ENCODE peak calls at places on chromosome 13, in ten cellular contexts. One of them, this sample, is unnamed.
A peak's percentile ranks its signal among the peaks of the same experiment; 100 is the strongest.

GRCh38 chr13:73421310-73421912 is 362.6 kb downstream of the KLF5 start:
- DNase-seq in NCI-H460: no peak
- DNase-seq in CD8-positive, alpha-beta memory T cell: no peak
- DNase-seq in GDM1: no peak
- DNase-seq in activated CD4-positive, alpha-beta T cell treated with anti-CD3 and anti-CD28 coated beads, Interleukin-2, amount 50 U/mL, for 1 hour: no peak
- DNase-seq in epithelial cell of proximal tubule: peak; percentile 75
- DNase-seq in NCI-H1930: no peak
- DNase-seq in BJ: no peak
- DNase-seq in NCI-H345: no peak
- DNase-seq in Daoy: peak; percentile 60
- DNase-seq in this sample: no peak

GRCh38 chr13:27450921-27451461 is 627 bp upstream of the MTIF3 start:
- DNase-seq in CD8-positive, alpha-beta memory T cell: peak; percentile 35
- DNase-seq in Daoy: peak; percentile 9
- DNase-seq in epithelial cell of proximal tubule: peak; percentile 82
- DNase-seq in NCI-H345: peak; percentile 52
- DNase-seq in activated CD4-positive, alpha-beta T cell treated with anti-CD3 and anti-CD28 coated beads, Interleukin-2, amount 50 U/mL, for 1 hour: peak; percentile 40
- DNase-seq in GDM1: no peak
- DNase-seq in NCI-H1930: peak; percentile 60
- DNase-seq in BJ: peak; percentile 12
- DNase-seq in NCI-H460: peak; percentile 27
- DNase-seq in this sample: no peak

GRCh38 chr13:73464758-73465628 is 406.2 kb downstream of the KLF5 start:
- DNase-seq in GDM1: no peak
- DNase-seq in NCI-H345: no peak
- DNase-seq in epithelial cell of proximal tubule: no peak
- DNase-seq in NCI-H1930: no peak
- DNase-seq in NCI-H460: no peak
- DNase-seq in activated CD4-positive, alpha-beta T cell treated with anti-CD3 and anti-CD28 coated beads, Interleukin-2, amount 50 U/mL, for 1 hour: no peak
- DNase-seq in BJ: no peak
- DNase-seq in CD8-positive, alpha-beta memory T cell: no peak
- DNase-seq in Daoy: no peak
- DNase-seq in this sample: no peak

GRCh38 chr13:37492061-37492460 is 106.5 kb downstream of the POSTN start:
- DNase-seq in NCI-H1930: no peak
- DNase-seq in BJ: no peak
- DNase-seq in NCI-H460: no peak
- DNase-seq in Daoy: no peak
- DNase-seq in NCI-H345: no peak
- DNase-seq in epithelial cell of proximal tubule: no peak
- DNase-seq in activated CD4-positive, alpha-beta T cell treated with anti-CD3 and anti-CD28 coated beads, Interleukin-2, amount 50 U/mL, for 1 hour: no peak
- DNase-seq in CD8-positive, alpha-beta memory T cell: no peak
- DNase-seq in GDM1: no peak
- DNase-seq in this sample: no peak

GRCh38 chr13:40600145-40600751 is 66.2 kb downstream of the FOXO1 start:
- DNase-seq in NCI-H345: no peak
- DNase-seq in NCI-H1930: no peak
- DNase-seq in GDM1: no peak
- DNase-seq in epithelial cell of proximal tubule: no peak
- DNase-seq in CD8-positive, alpha-beta memory T cell: no peak
- DNase-seq in NCI-H460: no peak
- DNase-seq in BJ: no peak
- DNase-seq in activated CD4-positive, alpha-beta T cell treated with anti-CD3 and anti-CD28 coated beads, Interleukin-2, amount 50 U/mL, for 1 hour: no peak
- DNase-seq in Daoy: no peak
- DNase-seq in this sample: no peak

GRCh38 chr13:79369226-79369625 is 36.8 kb downstream of the RBM26 start:
- DNase-seq in CD8-positive, alpha-beta memory T cell: no peak
- DNase-seq in epithelial cell of proximal tubule: no peak
- DNase-seq in NCI-H1930: no peak
- DNase-seq in NCI-H345: no peak
- DNase-seq in GDM1: no peak
- DNase-seq in Daoy: no peak
- DNase-seq in activated CD4-positive, alpha-beta T cell treated with anti-CD3 and anti-CD28 coated beads, Interleukin-2, amount 50 U/mL, for 1 hour: no peak
- DNase-seq in BJ: peak; percentile 4
- DNase-seq in NCI-H460: no peak
- DNase-seq in this sample: no peak

GRCh38 chr13:80850771-80851170 is 509.8 kb upstream of the SPRY2 start:
- DNase-seq in epithelial cell of proximal tubule: no peak
- DNase-seq in NCI-H1930: no peak
- DNase-seq in NCI-H345: no peak
- DNase-seq in BJ: no peak
- DNase-seq in CD8-positive, alpha-beta memory T cell: no peak
- DNase-seq in NCI-H460: no peak
- DNase-seq in activated CD4-positive, alpha-beta T cell treated with anti-CD3 and anti-CD28 coated beads, Interleukin-2, amount 50 U/mL, for 1 hour: no peak
- DNase-seq in GDM1: no peak
- DNase-seq in Daoy: no peak
- DNase-seq in this sample: no peak

GRCh38 chr13:46759861-46760260 is 37.1 kb downstream of the ESD start:
- DNase-seq in GDM1: no peak
- DNase-seq in epithelial cell of proximal tubule: no peak
- DNase-seq in NCI-H1930: no peak
- DNase-seq in BJ: no peak
- DNase-seq in NCI-H460: no peak
- DNase-seq in Daoy: no peak
- DNase-seq in CD8-positive, alpha-beta memory T cell: no peak
- DNase-seq in activated CD4-positive, alpha-beta T cell treated with anti-CD3 and anti-CD28 coated beads, Interleukin-2, amount 50 U/mL, for 1 hour: no peak
- DNase-seq in NCI-H345: no peak
- DNase-seq in this sample: no peak

GRCh38 chr13:106917673-106918652 is 350.0 kb upstream of the ARGLU1 start:
- DNase-seq in epithelial cell of proximal tubule: peak; percentile 4
- DNase-seq in Daoy: peak; percentile 82
- DNase-seq in activated CD4-positive, alpha-beta T cell treated with anti-CD3 and anti-CD28 coated beads, Interleukin-2, amount 50 U/mL, for 1 hour: peak; percentile 55
- DNase-seq in NCI-H460: peak; percentile 35
- DNase-seq in BJ: peak; percentile 16
- DNase-seq in NCI-H345: peak; percentile 78
- DNase-seq in GDM1: peak; percentile 56
- DNase-seq in CD8-positive, alpha-beta memory T cell: peak; percentile 18
- DNase-seq in NCI-H1930: peak; percentile 86
- DNase-seq in this sample: peak; percentile 0

This sample was measured in DMS 273 treated with DMSO at 0.1 percent for 48 hours.